ENCODE peak calls at places on chromosomes 11 and 22, in five cellular contexts. U is endothelial cell of umbilical vein, T is K562, N is A549, S is esophagus squamous epithelium. C is an unnamed sample.
A peak's percentile ranks its signal among the peaks of the same experiment; 100 is the strongest.

GRCh38 chr11:69040051-69040450 is 8.7 kb upstream of the TPCN2 start:
- DNase-seq in U (no peak), T (no peak), N (no peak), S (no peak), C (no peak)

GRCh38 chr11:47355283-47356128 is 3.0 kb upstream of the MYBPC3 start:
- DNase-seq in U (peak; percentile 92), T (peak; percentile 81), N (peak; percentile 89), S (no peak), C (peak; percentile 99)

GRCh38 chr22:30262917-30263741 is 3.5 kb downstream of the OSM start:
- DNase-seq in U (peak; percentile 57), T (peak; percentile 72), N (no peak), S (no peak), C (peak; percentile 90)

GRCh38 chr11:12278766-12279671 is 98.4 kb upstream of the PARVA start:
- DNase-seq in U (no peak), T (no peak), N (no peak), S (no peak), C (no peak)

GRCh38 chr11:118211006-118211405 is 13.8 kb downstream of the JAML start:
- DNase-seq in U (no peak), T (no peak), N (no peak), S (no peak), C (no peak)

GRCh38 chr11:94880216-94880615 is 93.1 kb downstream of the CWC15 start:
- DNase-seq in U (no peak), T (no peak), N (peak; percentile 69), S (no peak), C (no peak)

GRCh38 chr11:65532388-65533064 is 7.6 kb downstream of the SCYL1 start:
- DNase-seq in U (no peak), T (no peak), N (no peak), S (no peak), C (no peak)

GRCh38 chr11:65786786-65787636 is at the start of gene OVOL1:
- DNase-seq in U (no peak), T (no peak), N (no peak), S (no peak), C (peak; percentile 88)

GRCh38 chr11:22466809-22467208 is 128.6 kb downstream of the SLC17A6 start:
- DNase-seq in U (no peak), T (no peak), N (no peak), S (no peak), C (no peak)

GRCh38 chr11:126282742-126283591 is at the start of gene TIRAP:
- DNase-seq in U (peak; percentile 55), T (peak; percentile 72), N (peak; percentile 33), S (no peak), C (peak; percentile 78)

GRCh38 chr11:13661074-13661623 is 7.3 kb upstream of the FAR1 start:
- DNase-seq in U (no peak), T (no peak), N (no peak), S (no peak), C (no peak)

GRCh38 chr11:74689666-74690065 is 41.6 kb downstream of the CHRDL2 start:
- DNase-seq in U (no peak), T (no peak), N (no peak), S (no peak), C (no peak)

GRCh38 chr11:2139691-2140337 is 625 bp upstream of the IGF2 start:
- DNase-seq in U (no peak), T (no peak), N (no peak), S (no peak), C (no peak)

GRCh38 chr11:33777906-33778305 is 3.6 kb upstream of the FBXO3 start:
- DNase-seq in U (no peak), T (no peak), N (no peak), S (no peak), C (no peak)

GRCh38 chr11:99739464-99740089 is 718.8 kb downstream of the CNTN5 start:
- DNase-seq in U (no peak), T (peak; percentile 8), N (peak; percentile 3), S (no peak), C (no peak)

GRCh38 chr11:24198458-24198857 is 298.4 kb upstream of the LUZP2 start:
- DNase-seq in U (peak; percentile 5), T (no peak), N (no peak), S (no peak), C (no peak)

GRCh38 chr22:45807156-45807915 is 135.7 kb downstream of the ATXN10 start:
- DNase-seq in U (no peak), T (no peak), N (no peak), S (no peak), C (no peak)

GRCh38 chr11:75924966-75925784 is 110.2 kb downstream of the UVRAG start:
- DNase-seq in U (peak; percentile 64), T (no peak), N (no peak), S (no peak), C (no peak)

GRCh38 chr11:117315285-117316196 is 515 bp downstream of the BACE1 start:
- DNase-seq in U (peak; percentile 17), T (no peak), N (no peak), S (no peak), C (no peak)

GRCh38 chr22:36010913-36011312 is 17.7 kb downstream of the RBFOX2 start:
- DNase-seq in U (peak; percentile 49), T (no peak), N (no peak), S (no peak), C (no peak)

GRCh38 chr11:91641153-91641552 is 583.5 kb upstream of the FAT3 start:
- DNase-seq in U (no peak), T (no peak), N (no peak), S (no peak), C (no peak)

GRCh38 chr11:2719831-2720603 is 20.2 kb upstream of the KCNQ1OT1 start:
- DNase-seq in U (no peak), T (no peak), N (no peak), S (no peak), C (no peak)

GRCh38 chr11:125343086-125343731 is 152.9 kb downstream of the FEZ1 start:
- DNase-seq in U (no peak), T (no peak), N (no peak), S (no peak), C (no peak)

GRCh38 chr11:130798280-130798679 is 118.0 kb downstream of the SNX19 start:
- DNase-seq in U (no peak), T (no peak), N (no peak), S (no peak), C (no peak)

GRCh38 chr11:97743205-97743742 is 1277.5 kb upstream of the CNTN5 start:
- DNase-seq in U (peak; percentile 23), T (no peak), N (no peak), S (no peak), C (no peak)

GRCh38 chr11:77752518-77752917 is 68.0 kb downstream of the RSF1 start:
- DNase-seq in U (no peak), T (no peak), N (no peak), S (no peak), C (no peak)

GRCh38 chr11:18115360-18116127 is 9.7 kb upstream of the SAAL1 start:
- DNase-seq in U (peak; percentile 62), T (peak; percentile 77), N (peak; percentile 75), S (no peak), C (peak; percentile 83)

GRCh38 chr11:61068581-61068980 is 33.7 kb upstream of the CD5 start:
- DNase-seq in U (no peak), T (no peak), N (no peak), S (no peak), C (peak; percentile 35)

GRCh38 chr11:8826145-8826786 is 84.7 kb upstream of the AKIP1 start:
- DNase-seq in U (peak; percentile 41), T (peak; percentile 29), N (no peak), S (no peak), C (no peak)

GRCh38 chr11:122690801-122691649 is 35.5 kb downstream of the UBASH3B start:
- DNase-seq in U (peak; percentile 55), T (no peak), N (no peak), S (no peak), C (no peak)

GRCh38 chr22:36741204-36741793 is 34.6 kb downstream of the IFT27 start:
- DNase-seq in U (no peak), T (peak; percentile 68), N (peak; percentile 20), S (no peak), C (peak; percentile 7)

GRCh38 chr11:58567889-58568512 is 7.7 kb downstream of the LPXN start:
- DNase-seq in U (peak; percentile 76), T (peak; percentile 58), N (peak; percentile 44), S (no peak), C (peak; percentile 67)

GRCh38 chr22:32926600-32926999 is 125.1 kb downstream of the TIMP3 start:
- DNase-seq in U (no peak), T (peak; percentile 26), N (peak; percentile 3), S (no peak), C (peak; percentile 66)

GRCh38 chr11:94302806-94303205 is 1.6 kb upstream of the IZUMO1R start:
- DNase-seq in U (no peak), T (no peak), N (no peak), S (no peak), C (no peak)

GRCh38 chr11:5524756-5525155 is 8.3 kb upstream of the UBQLNL start:
- DNase-seq in U (no peak), T (no peak), N (no peak), S (no peak), C (no peak)

GRCh38 chr11:66467756-66468155 is 1.1 kb downstream of the PELI3 start:
- DNase-seq in U (no peak), T (no peak), N (no peak), S (no peak), C (no peak)

GRCh38 chr11:128619540-128620305 is 32.4 kb upstream of the ETS1 start:
- DNase-seq in U (no peak), T (no peak), N (no peak), S (no peak), C (no peak)

GRCh38 chr11:68598816-68599653 is 85.3 kb upstream of the GAL start:
- DNase-seq in U (no peak), T (no peak), N (no peak), S (no peak), C (no peak)

GRCh38 chr11:10294289-10294953 is 402 bp upstream of the SBF2 start:
- DNase-seq in U (peak; percentile 63), T (peak; percentile 11), N (peak; percentile 41), S (no peak), C (no peak)

GRCh38 chr22:49962012-49962750 is 1.6 kb downstream of the PIM3 start:
- DNase-seq in U (peak; percentile 96), T (peak; percentile 82), N (peak; percentile 46), S (no peak), C (peak; percentile 91)
- TF ChIP-seq POLR2A in U (peak; percentile 63), T (no peak), N (no peak), S (no peak), C (peak; percentile 59)

GRCh38 chr22:23777776-23778575 is 5.3 kb downstream of the MMP11 start:
- DNase-seq in U (no peak), T (no peak), N (no peak), S (no peak), C (no peak)
- H3K27ac ChIP-seq in U (no peak overlapping the region), T (no peak overlapping the region), N (no peak overlapping the region), S (no peak overlapping the region), C (no peak overlapping the region)

GRCh38 chr11:119683783-119684182 is 45.2 kb downstream of the NECTIN1 start:
- DNase-seq in U (no peak), T (no peak), N (no peak), S (no peak), C (no peak)
- TF ChIP-seq POLR2A in U (no peak), T (no peak), N (no peak), S (no peak), C (no peak)

GRCh38 chr11:110081462-110082233 is 11.5 kb upstream of the ZC3H12C start:
- DNase-seq in U (no peak), T (no peak), N (no peak), S (no peak), C (no peak)
- H3K27ac ChIP-seq in U (no peak overlapping the region), T (no peak overlapping the region), N (no peak overlapping the region), S (no peak overlapping the region), C (no peak overlapping the region)

C was measured in Peyer's patch.